ENCODE peak calls at places on chromosomes 5 and 9, in six cellular contexts. One of them, this sample, is unnamed.

GRCh38 chr9:6214451-6214850 is 1.2 kb upstream of the IL33 start:
- DNase-seq in sigmoid colon: no peak
- DNase-seq in MM.1S: no peak
- DNase-seq in uterus: no peak
- DNase-seq in breast epithelium: no peak
- DNase-seq in upper lobe of right lung: no peak
- DNase-seq in this sample: no peak

GRCh38 chr5:67287795-67288194 is 91.2 kb upstream of the CD180 start:
- DNase-seq in MM.1S: no peak
- DNase-seq in sigmoid colon: no peak
- DNase-seq in breast epithelium: no peak
- DNase-seq in upper lobe of right lung: no peak
- DNase-seq in uterus: no peak
- DNase-seq in this sample: no peak

GRCh38 chr5:180601591-180602480 is 10.5 kb upstream of the SCGB3A1 start:
- DNase-seq in breast epithelium: peak; percentile 39
- DNase-seq in sigmoid colon: peak; percentile 59
- DNase-seq in upper lobe of right lung: peak; percentile 58
- DNase-seq in MM.1S: no peak
- DNase-seq in uterus: peak; percentile 5
- DNase-seq in this sample: no peak

GRCh38 chr5:34488984-34489383 is 167.1 kb upstream of the RAI14 start:
- DNase-seq in sigmoid colon: no peak
- DNase-seq in breast epithelium: no peak
- DNase-seq in upper lobe of right lung: no peak
- DNase-seq in MM.1S: no peak
- DNase-seq in uterus: no peak
- DNase-seq in this sample: no peak

GRCh38 chr5:135644816-135645215 is 66.0 kb upstream of the CXCL14 start:
- DNase-seq in breast epithelium: no peak
- DNase-seq in MM.1S: no peak
- DNase-seq in sigmoid colon: no peak
- DNase-seq in upper lobe of right lung: no peak
- DNase-seq in uterus: no peak
- DNase-seq in this sample: no peak

GRCh38 chr5:6338871-6339270 is 39.5 kb downstream of the MED10 start:
- DNase-seq in breast epithelium: no peak
- DNase-seq in upper lobe of right lung: no peak
- DNase-seq in MM.1S: no peak
- DNase-seq in sigmoid colon: peak; percentile 43
- DNase-seq in uterus: no peak
- DNase-seq in this sample: no peak

GRCh38 chr9:69460002-69460401 is 135.0 kb downstream of the ENTREP1 start:
- DNase-seq in breast epithelium: no peak
- DNase-seq in MM.1S: no peak
- DNase-seq in sigmoid colon: no peak
- DNase-seq in uterus: no peak
- DNase-seq in upper lobe of right lung: no peak
- DNase-seq in this sample: no peak

GRCh38 chr5:67520161-67520886 is 323.7 kb upstream of the CD180 start:
- DNase-seq in upper lobe of right lung: no peak
- DNase-seq in uterus: no peak
- DNase-seq in MM.1S: no peak
- DNase-seq in sigmoid colon: no peak
- DNase-seq in breast epithelium: no peak
- DNase-seq in this sample: no peak

GRCh38 chr9:5773324-5773999 is 59.5 kb downstream of the ERMP1 start:
- DNase-seq in uterus: no peak
- DNase-seq in sigmoid colon: no peak
- DNase-seq in breast epithelium: no peak
- DNase-seq in MM.1S: no peak
- DNase-seq in upper lobe of right lung: no peak
- DNase-seq in this sample: no peak

GRCh38 chr5:34734321-34734720 is 78.2 kb downstream of the RAI14 start:
- DNase-seq in sigmoid colon: no peak
- DNase-seq in MM.1S: no peak
- DNase-seq in breast epithelium: no peak
- DNase-seq in uterus: no peak
- DNase-seq in upper lobe of right lung: no peak
- DNase-seq in this sample: no peak

GRCh38 chr9:21991039-21991959 is 2.9 kb downstream of the CDKN2A start:
- DNase-seq in sigmoid colon: no peak
- DNase-seq in upper lobe of right lung: no peak
- DNase-seq in uterus: no peak
- DNase-seq in MM.1S: no peak
- DNase-seq in breast epithelium: no peak
- DNase-seq in this sample: peak; percentile 65

GRCh38 chr9:71333311-71333710 is 211.9 kb upstream of the TRPM3 start:
- DNase-seq in upper lobe of right lung: no peak
- DNase-seq in uterus: no peak
- DNase-seq in breast epithelium: no peak
- DNase-seq in MM.1S: no peak
- DNase-seq in sigmoid colon: no peak
- DNase-seq in this sample: no peak

GRCh38 chr9:13555516-13555915 is 276.0 kb upstream of the MPDZ start:
- DNase-seq in sigmoid colon: no peak
- DNase-seq in uterus: no peak
- DNase-seq in breast epithelium: no peak
- DNase-seq in upper lobe of right lung: no peak
- DNase-seq in MM.1S: no peak
- DNase-seq in this sample: no peak

GRCh38 chr5:171162602-171163001 is 146.4 kb upstream of the TLX3 start:
- DNase-seq in breast epithelium: no peak
- DNase-seq in MM.1S: peak; percentile 37
- DNase-seq in uterus: no peak
- DNase-seq in upper lobe of right lung: no peak
- DNase-seq in sigmoid colon: no peak
- DNase-seq in this sample: no peak

GRCh38 chr9:79661926-79662552 is 90.3 kb downstream of the TLE4 start:
- DNase-seq in upper lobe of right lung: no peak
- DNase-seq in uterus: no peak
- DNase-seq in MM.1S: no peak
- DNase-seq in breast epithelium: no peak
- DNase-seq in sigmoid colon: no peak
- DNase-seq in this sample: peak; percentile 24

GRCh38 chr9:88355166-88355565 is 33.1 kb upstream of the SPIN1 start:
- DNase-seq in upper lobe of right lung: no peak
- DNase-seq in breast epithelium: no peak
- DNase-seq in sigmoid colon: no peak
- DNase-seq in uterus: no peak
- DNase-seq in MM.1S: no peak
- DNase-seq in this sample: no peak

GRCh38 chr5:29389993-29390392 is 1803.5 kb upstream of the CDH6 start:
- DNase-seq in uterus: no peak
- DNase-seq in MM.1S: no peak
- DNase-seq in breast epithelium: no peak
- DNase-seq in upper lobe of right lung: no peak
- DNase-seq in sigmoid colon: no peak
- DNase-seq in this sample: no peak

GRCh38 chr9:105242062-105242461 is 2.4 kb upstream of the SLC44A1 start:
- DNase-seq in upper lobe of right lung: no peak
- DNase-seq in MM.1S: no peak
- DNase-seq in sigmoid colon: no peak
- DNase-seq in breast epithelium: no peak
- DNase-seq in uterus: no peak
- DNase-seq in this sample: no peak

GRCh38 chr9:74662616-74663015 is 165.5 kb downstream of the RORB start:
- DNase-seq in upper lobe of right lung: no peak
- DNase-seq in MM.1S: no peak
- DNase-seq in breast epithelium: no peak
- DNase-seq in uterus: no peak
- DNase-seq in sigmoid colon: no peak
- DNase-seq in this sample: no peak

GRCh38 chr5:81751836-81752643 is 1.1 kb upstream of the SSBP2 start:
- DNase-seq in sigmoid colon: peak; percentile 77
- DNase-seq in upper lobe of right lung: no peak
- DNase-seq in MM.1S: no peak
- DNase-seq in breast epithelium: peak; percentile 52
- DNase-seq in uterus: peak; percentile 34
- DNase-seq in this sample: no peak

GRCh38 chr9:93467462-93467861 is 14.1 kb upstream of the FAM120AOS start:
- DNase-seq in upper lobe of right lung: no peak
- DNase-seq in breast epithelium: no peak
- DNase-seq in MM.1S: no peak
- DNase-seq in sigmoid colon: no peak
- DNase-seq in uterus: no peak
- DNase-seq in this sample: no peak

GRCh38 chr9:137813167-137813566 is 64.4 kb upstream of the CACNA1B start:
- DNase-seq in breast epithelium: no peak
- DNase-seq in sigmoid colon: no peak
- DNase-seq in upper lobe of right lung: peak; percentile 53
- DNase-seq in uterus: no peak
- DNase-seq in MM.1S: no peak
- DNase-seq in this sample: no peak

GRCh38 chr5:16552666-16553343 is 64.0 kb downstream of the RETREG1 start:
- DNase-seq in MM.1S: peak; percentile 68
- DNase-seq in sigmoid colon: peak; percentile 77
- DNase-seq in breast epithelium: peak; percentile 74
- DNase-seq in upper lobe of right lung: peak; percentile 79
- DNase-seq in uterus: peak; percentile 28
- DNase-seq in this sample: peak; percentile 44

GRCh38 chr9:133368249-133368881 is 7.5 kb downstream of the SURF4 start:
- DNase-seq in MM.1S: no peak
- DNase-seq in sigmoid colon: no peak
- DNase-seq in upper lobe of right lung: no peak
- DNase-seq in uterus: no peak
- DNase-seq in breast epithelium: no peak
- DNase-seq in this sample: no peak

GRCh38 chr5:160118349-160119141 is 705 bp downstream of the PWWP2A start:
- DNase-seq in MM.1S: peak; percentile 46
- DNase-seq in sigmoid colon: peak; percentile 85
- DNase-seq in uterus: peak; percentile 44
- DNase-seq in upper lobe of right lung: peak; percentile 85
- DNase-seq in breast epithelium: peak; percentile 53
- DNase-seq in this sample: peak; percentile 50

GRCh38 chr5:54062958-54063357 is 247.4 kb downstream of the ARL15 start:
- DNase-seq in upper lobe of right lung: no peak
- DNase-seq in sigmoid colon: no peak
- DNase-seq in MM.1S: no peak
- DNase-seq in breast epithelium: no peak
- DNase-seq in uterus: no peak
- DNase-seq in this sample: peak; percentile 81

GRCh38 chr9:115291841-115292240 is 173.9 kb upstream of the TNC start:
- DNase-seq in upper lobe of right lung: peak; percentile 79
- DNase-seq in breast epithelium: no peak
- DNase-seq in MM.1S: no peak
- DNase-seq in sigmoid colon: no peak
- DNase-seq in uterus: no peak
- DNase-seq in this sample: peak; percentile 44

GRCh38 chr5:12245429-12245828 is 341.2 kb upstream of the CTNND2 start:
- DNase-seq in sigmoid colon: no peak
- DNase-seq in MM.1S: no peak
- DNase-seq in upper lobe of right lung: no peak
- DNase-seq in uterus: no peak
- DNase-seq in breast epithelium: no peak
- DNase-seq in this sample: peak; percentile 7

GRCh38 chr5:140402258-140403074 is 833 bp downstream of the ANKHD1 start:
- DNase-seq in breast epithelium: no peak
- DNase-seq in uterus: peak; percentile 32
- DNase-seq in sigmoid colon: peak; percentile 73
- DNase-seq in upper lobe of right lung: peak; percentile 74
- DNase-seq in MM.1S: peak; percentile 55
- DNase-seq in this sample: peak; percentile 77

GRCh38 chr5:88729476-88730182 is 153.4 kb downstream of the MEF2C start:
- DNase-seq in MM.1S: peak; percentile 74
- DNase-seq in sigmoid colon: peak; percentile 83
- DNase-seq in upper lobe of right lung: no peak
- DNase-seq in uterus: peak; percentile 80
- DNase-seq in breast epithelium: no peak
- DNase-seq in this sample: peak; percentile 68

GRCh38 chr9:34996905-34997279 is 7.3 kb downstream of the DNAJB5 start:
- DNase-seq in breast epithelium: no peak
- DNase-seq in upper lobe of right lung: no peak
- DNase-seq in MM.1S: no peak
- DNase-seq in sigmoid colon: no peak
- DNase-seq in uterus: no peak
- DNase-seq in this sample: no peak

GRCh38 chr5:68231414-68232076 is 16.0 kb downstream of the PIK3R1 start:
- DNase-seq in MM.1S: no peak
- DNase-seq in upper lobe of right lung: no peak
- DNase-seq in uterus: no peak
- DNase-seq in sigmoid colon: no peak
- DNase-seq in breast epithelium: no peak
- DNase-seq in this sample: no peak

GRCh38 chr9:89655990-89656657 is 51.3 kb downstream of the GADD45G start:
- DNase-seq in breast epithelium: peak; percentile 50
- DNase-seq in upper lobe of right lung: peak; percentile 67
- DNase-seq in uterus: peak; percentile 73
- DNase-seq in MM.1S: no peak
- DNase-seq in sigmoid colon: peak; percentile 72
- DNase-seq in this sample: no peak

GRCh38 chr9:95483431-95483830 is 33.3 kb downstream of the PTCH1 start:
- DNase-seq in uterus: no peak
- DNase-seq in upper lobe of right lung: no peak
- DNase-seq in sigmoid colon: no peak
- DNase-seq in MM.1S: no peak
- DNase-seq in breast epithelium: no peak
- DNase-seq in this sample: no peak
- H3K36me3 ChIP-seq in uterus: no peaks in the 10 kb centered on the region
- H3K36me3 ChIP-seq in upper lobe of right lung: peaks cover 22% of the 10 kb centered on the region
- H3K36me3 ChIP-seq in sigmoid colon: peaks cover 20% of the 10 kb centered on the region
- H3K36me3 ChIP-seq in MM.1S: peaks cover 11% of the 10 kb centered on the region
- H3K36me3 ChIP-seq in breast epithelium: no peaks in the 10 kb centered on the region
- H3K36me3 ChIP-seq in this sample: peaks cover 93% of the 10 kb centered on the region

DNA sequence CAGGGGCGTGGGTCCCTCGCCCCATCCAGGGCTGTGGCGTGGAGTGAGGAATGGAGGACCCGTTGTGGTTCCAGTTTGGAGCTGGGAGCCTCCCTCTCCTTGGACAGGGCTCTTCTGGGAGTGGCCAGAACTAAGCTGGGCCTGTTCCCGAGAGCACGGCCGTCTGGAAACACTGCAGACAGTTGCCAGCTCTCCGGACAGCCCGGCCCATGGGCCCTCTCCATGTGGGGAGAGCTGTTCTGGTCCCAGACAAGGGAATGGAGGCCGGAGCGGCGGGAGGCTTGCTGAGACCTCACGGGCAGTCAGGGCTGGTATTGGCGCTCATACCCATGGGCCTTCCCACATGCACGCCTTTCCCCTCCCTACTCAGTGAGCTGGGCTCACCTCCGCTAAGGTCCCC is 45.2 kb upstream of the FCN2 start:
- DNase-seq in sigmoid colon: peak; percentile 80
- DNase-seq in breast epithelium: no peak
- DNase-seq in uterus: no peak
- DNase-seq in MM.1S: no peak
- DNase-seq in upper lobe of right lung: no peak
- DNase-seq in this sample: no peak
- H3K36me3 ChIP-seq in sigmoid colon: peaks cover 98% of the 10 kb centered on the region
- H3K36me3 ChIP-seq in breast epithelium: no peaks in the 10 kb centered on the region
- H3K36me3 ChIP-seq in uterus: no peaks in the 10 kb centered on the region
- H3K36me3 ChIP-seq in MM.1S: no peaks in the 10 kb centered on the region
- H3K36me3 ChIP-seq in upper lobe of right lung: peaks cover 12% of the 10 kb centered on the region
- H3K36me3 ChIP-seq in this sample: peaks cover 90% of the 10 kb centered on the region

GRCh38 chr9:33254211-33254610 is 10.3 kb downstream of the BAG1 start:
- DNase-seq in sigmoid colon: no peak
- DNase-seq in upper lobe of right lung: no peak
- DNase-seq in MM.1S: no peak
- DNase-seq in breast epithelium: no peak
- DNase-seq in uterus: no peak
- DNase-seq in this sample: no peak
- H3K36me3 ChIP-seq in sigmoid colon: peaks cover 79% of the 10 kb centered on the region
- H3K36me3 ChIP-seq in upper lobe of right lung: peaks cover 68% of the 10 kb centered on the region
- H3K36me3 ChIP-seq in MM.1S: peaks cover 34% of the 10 kb centered on the region
- H3K36me3 ChIP-seq in breast epithelium: peaks cover 10% of the 10 kb centered on the region
- H3K36me3 ChIP-seq in uterus: no peaks in the 10 kb centered on the region
- H3K36me3 ChIP-seq in this sample: peaks cover 7% of the 10 kb centered on the region

GRCh38 chr5:38968665-38969064 is 105.5 kb downstream of the RICTOR start:
- DNase-seq in upper lobe of right lung: no peak
- DNase-seq in MM.1S: no peak
- DNase-seq in breast epithelium: no peak
- DNase-seq in sigmoid colon: no peak
- DNase-seq in uterus: no peak
- DNase-seq in this sample: no peak
- H3K36me3 ChIP-seq in upper lobe of right lung: peaks cover 67% of the 10 kb centered on the region
- H3K36me3 ChIP-seq in MM.1S: no peaks in the 10 kb centered on the region
- H3K36me3 ChIP-seq in breast epithelium: no peaks in the 10 kb centered on the region
- H3K36me3 ChIP-seq in sigmoid colon: peaks cover 67% of the 10 kb centered on the region
- H3K36me3 ChIP-seq in uterus: no peaks in the 10 kb centered on the region
- H3K36me3 ChIP-seq in this sample: peaks cover 18% of the 10 kb centered on the region

This sample was measured in SJSA1.